ENCODE peak calls at places on chromosomes 7 and 10, in eight cellular contexts. V is mammary epithelial cell, U is GM10248, M is H9, D is mucosa of descending colon, P is endothelial cell, R is neural crest cell, G is AG09319. I is an unnamed sample.

GRCh38 chr7:137820677-137821420 is 25.9 kb downstream of the DGKI start:
- DNase-seq in V (no peak), U (peak), M (peak), D (peak), P (no peak), R (peak), G (peak), I (no peak)

GRCh38 chr7:90621892-90622182 is 25.7 kb downstream of the CDK14 start:
- DNase-seq in V (no peak), U (no peak), M (peak), D (no peak), P (no peak), R (no peak), G (no peak), I (no peak)

GRCh38 chr7:143049380-143049779 is 2.8 kb upstream of the OR6V1 start:
- DNase-seq in V (no peak), U (no peak), M (no peak), D (no peak), P (no peak), R (no peak), G (no peak), I (no peak)

GRCh38 chr7:20113423-20114027 is 103.7 kb downstream of the MACC1 start:
- DNase-seq in V (no peak), U (peak), M (no peak), D (no peak), P (no peak), R (no peak), G (no peak), I (no peak)

GRCh38 chr10:34813626-34814227 is 1.4 kb downstream of the PARD3 start:
- DNase-seq in V (peak), U (no peak), M (no peak), D (no peak), P (peak), R (peak), G (no peak), I (no peak)

GRCh38 chr10:48406204-48406603 is 99.7 kb downstream of the MAPK8 start:
- DNase-seq in V (peak), U (no peak), M (no peak), D (no peak), P (no peak), R (no peak), G (no peak), I (no peak)

GRCh38 chr7:4738711-4739527 is 36.5 kb upstream of the AP5Z1 start:
- DNase-seq in V (no peak), U (no peak), M (peak), D (no peak), P (no peak), R (peak), G (peak), I (no peak)

GRCh38 chr10:11489591-11489990 is 121.9 kb downstream of the USP6NL start:
- DNase-seq in V (no peak), U (no peak), M (no peak), D (no peak), P (no peak), R (no peak), G (no peak), I (no peak)

GRCh38 chr7:42107484-42107883 is 129.5 kb downstream of the GLI3 start:
- DNase-seq in V (no peak), U (no peak), M (peak), D (no peak), P (no peak), R (no peak), G (no peak), I (no peak)

GRCh38 chr7:116339564-116339963 is 129.2 kb downstream of the TES start:
- DNase-seq in V (no peak), U (no peak), M (no peak), D (no peak), P (no peak), R (no peak), G (no peak), I (no peak)

GRCh38 chr7:2663121-2663886 is 24.7 kb upstream of the AMZ1 start:
- DNase-seq in V (no peak), U (no peak), M (peak), D (peak), P (no peak), R (no peak), G (no peak), I (no peak)

GRCh38 chr7:78510580-78511188 is 712.1 kb downstream of the PHTF2 start:
- DNase-seq in V (peak), U (peak), M (peak), D (no peak), P (peak), R (peak), G (peak), I (no peak)

GRCh38 chr10:847868-848267 is 83.6 kb downstream of the LARP4B start:
- DNase-seq in V (peak), U (no peak), M (no peak), D (no peak), P (no peak), R (no peak), G (no peak), I (no peak)
- TF ChIP-seq CTCF in V (no peak), U (no peak), M (peak), D (no peak), P (no peak), R (no peak), G (no peak), I (no peak)

DNA sequence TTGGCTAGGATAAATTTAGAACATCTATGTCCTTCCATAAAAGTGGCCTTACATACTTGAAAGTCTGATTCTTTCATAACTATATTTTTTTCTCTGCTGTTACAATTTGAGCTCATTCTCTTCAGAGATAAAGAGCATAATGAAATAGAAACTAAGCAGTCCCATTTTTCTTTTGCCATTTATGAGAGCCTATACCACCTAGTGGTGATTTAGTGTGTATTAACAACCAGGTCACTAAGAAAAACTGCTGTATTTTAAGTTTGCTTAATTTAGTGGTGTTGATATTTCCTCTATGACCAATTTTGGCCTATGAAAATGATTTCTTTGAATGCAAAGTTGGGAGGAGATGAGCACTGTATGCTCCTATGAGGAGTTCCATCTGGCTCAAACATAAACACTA is 88.7 kb upstream of the ZWINT start:
- DNase-seq in V (peak), U (no peak), M (no peak), D (no peak), P (no peak), R (no peak), G (no peak), I (no peak)
- TF ChIP-seq CTCF in V (peak), U (no peak), M (peak), D (no peak), P (no peak), R (peak), G (no peak), I (peak)

GRCh38 chr7:104160375-104160774 is 47.4 kb downstream of the ORC5 start:
- DNase-seq in V (no peak), U (no peak), M (no peak), D (no peak), P (no peak), R (no peak), G (no peak), I (no peak)
- TF ChIP-seq CTCF in V (peak), U (peak), M (peak), D (no peak), P (peak), R (peak), G (peak), I (peak)

DNA sequence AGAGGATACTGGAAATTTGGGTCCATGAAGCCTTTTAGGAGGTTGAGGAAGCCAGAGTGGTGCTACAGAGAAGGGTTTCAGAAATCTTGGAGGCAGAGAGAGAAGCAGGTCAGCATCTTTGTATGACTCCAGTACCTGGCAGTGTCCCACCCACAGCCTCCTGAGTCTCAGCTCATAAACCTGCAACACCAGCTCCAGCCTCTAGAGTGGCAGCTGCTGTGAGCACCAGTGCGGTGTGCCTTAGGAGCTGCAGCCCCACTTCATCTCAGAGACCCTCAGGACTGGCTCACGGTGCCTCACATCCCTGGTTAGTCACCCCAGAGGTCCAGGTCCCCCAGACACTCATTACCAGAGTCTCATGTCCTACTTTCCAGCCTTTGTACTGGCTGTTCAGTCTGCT is 84.8 kb upstream of the PRKAR2B start:
- DNase-seq in V (no peak), U (no peak), M (peak), D (no peak), P (peak), R (no peak), G (no peak), I (no peak)
- TF ChIP-seq CTCF in V (no peak), U (peak), M (peak), D (no peak), P (peak), R (peak), G (no peak), I (peak)

GRCh38 chr10:101139421-101139911 is 8.4 kb downstream of the TLX1 start:
- DNase-seq in V (no peak), U (no peak), M (peak), D (no peak), P (peak), R (no peak), G (no peak), I (no peak)
- TF ChIP-seq CTCF in V (peak), U (no peak), M (peak), D (no peak), P (no peak), R (peak), G (peak), I (peak)

GRCh38 chr10:19663344-19663743 is 152.9 kb upstream of the PLXDC2 start:
- DNase-seq in V (no peak), U (no peak), M (no peak), D (no peak), P (no peak), R (no peak), G (no peak), I (no peak)
- TF ChIP-seq CTCF in V (peak), U (no peak), M (peak), D (no peak), P (peak), R (no peak), G (no peak), I (no peak)

GRCh38 chr7:31129067-31129466 is 77.0 kb downstream of the ADCYAP1R1 start:
- DNase-seq in V (no peak), U (no peak), M (no peak), D (no peak), P (no peak), R (no peak), G (no peak), I (no peak)
- TF ChIP-seq CTCF in V (peak), U (no peak), M (peak), D (no peak), P (no peak), R (no peak), G (no peak), I (no peak)

GRCh38 chr10:44511601-44512000 is 126.7 kb upstream of the CXCL12 start:
- DNase-seq in V (no peak), U (no peak), M (no peak), D (no peak), P (no peak), R (no peak), G (no peak), I (no peak)

GRCh38 chr10:44510716-44511115 is 125.8 kb upstream of the CXCL12 start:
- DNase-seq in V (peak), U (no peak), M (no peak), D (no peak), P (no peak), R (no peak), G (peak), I (no peak)

GRCh38 chr10:44506386-44506785 is 121.5 kb upstream of the CXCL12 start:
- DNase-seq in V (no peak), U (no peak), M (no peak), D (no peak), P (no peak), R (no peak), G (no peak), I (no peak)
- TF ChIP-seq CTCF in V (no peak), U (no peak), M (peak), D (no peak), P (no peak), R (no peak), G (no peak), I (no peak)

I was measured in type B pancreatic cell.